ENCODE peak calls at places on chromosomes 6 and 20, in eight cellular contexts. K, Z, C, H, F, A, M and I are unnamed samples.

GRCh38 chr6:41518118-41518517 is 28.1 kb upstream of the FOXP4 start:
- DNase-seq in H (peak), F (no peak), Z (no peak), M (no peak), C (no peak), K (no peak), A (no peak), I (no peak)

GRCh38 chr20:47642624-47643023 is 140.9 kb downstream of the NCOA3 start:
- DNase-seq in Z (peak), M (no peak), F (no peak), C (no peak), A (no peak), K (no peak), H (no peak), I (no peak)

GRCh38 chr6:137105375-137105774 is 60.6 kb upstream of the IL20RA start:
- DNase-seq in H (no peak), C (no peak), Z (no peak), K (no peak), A (no peak), M (no peak), F (no peak), I (peak)

GRCh38 chr6:146300540-146300939 is 243.1 kb upstream of the RAB32 start:
- DNase-seq in F (no peak), C (no peak), A (no peak), H (no peak), K (no peak), Z (no peak), M (no peak), I (no peak)

GRCh38 chr6:11126876-11127275 is 15.4 kb upstream of the ERVFRD-1 start:
- DNase-seq in H (no peak), C (no peak), M (no peak), K (no peak), A (no peak), Z (no peak), F (no peak), I (no peak)

GRCh38 chr20:19802492-19803158 is 44.6 kb downstream of the RIN2 start:
- DNase-seq in H (no peak), K (no peak), Z (no peak), M (no peak), C (no peak), F (no peak), A (no peak), I (no peak)

GRCh38 chr6:35318200-35318844 is 20.7 kb downstream of the DEF6 start:
- DNase-seq in M (no peak), Z (peak), K (peak), F (no peak), C (no peak), H (peak), A (peak), I (no peak)

GRCh38 chr6:34455831-34456230 is 10.0 kb upstream of the PACSIN1 start:
- DNase-seq in H (no peak), A (no peak), K (no peak), Z (no peak), M (no peak), C (no peak), F (no peak), I (no peak)

GRCh38 chr6:46932941-46933340 is 11.2 kb upstream of the ADGRF5 start:
- DNase-seq in A (no peak), K (no peak), F (no peak), H (no peak), C (no peak), Z (no peak), M (no peak), I (no peak)

GRCh38 chr20:52372169-52372568 is 180.6 kb upstream of the ZFP64 start:
- DNase-seq in F (no peak), C (no peak), K (no peak), M (no peak), H (no peak), Z (peak), A (peak), I (no peak)

GRCh38 chr6:14917101-14917500 is 328.8 kb upstream of the JARID2 start:
- DNase-seq in Z (no peak), M (no peak), A (peak), K (no peak), F (no peak), C (no peak), H (no peak), I (no peak)

GRCh38 chr20:31837896-31838397 is 7.5 kb downstream of the FOXS1 start:
- DNase-seq in Z (no peak), K (peak), H (no peak), M (no peak), C (no peak), A (no peak), F (no peak), I (no peak)